ENCODE peak calls at places on chromosomes 1 and 21, in seven cellular contexts. Y, Z, M, D, T, V and A are unnamed samples.

GRCh38 chr1:29474845-29475244 is 238.5 kb downstream of the PTPRU start:
- DNase-seq in Y (no peak), Z (no peak), M (no peak), D (no peak), T (no peak), V (no peak), A (no peak)

GRCh38 chr1:157390646-157391045 is 161.7 kb downstream of the FCRL5 start:
- DNase-seq in Y (no peak), Z (no peak), M (no peak), D (peak; percentile 48), T (peak; percentile 10), V (no peak), A (no peak)

GRCh38 chr1:1461721-1462317 is 9.7 kb upstream of the ATAD3B start:
- DNase-seq in Y (no peak), Z (peak; percentile 53), M (no peak), D (no peak), T (no peak), V (no peak), A (no peak)

GRCh38 chr1:240104662-240105061 is 13.0 kb downstream of the FMN2 start:
- DNase-seq in Y (no peak), Z (no peak), M (no peak), D (peak; percentile 35), T (no peak), V (no peak), A (no peak)

GRCh38 chr21:45022736-45023135 is 51.6 kb upstream of the ADARB1 start:
- DNase-seq in Y (no peak), Z (no peak), M (no peak), D (no peak), T (no peak), V (no peak), A (no peak)

GRCh38 chr21:46060596-46061061 is 37.3 kb upstream of the COL6A2 start:
- DNase-seq in Y (no peak), Z (peak; percentile 56), M (no peak), D (peak; percentile 100), T (peak; percentile 94), V (no peak), A (no peak)

GRCh38 chr21:27104749-27105439 is 138.0 kb upstream of the ADAMTS5 start:
- DNase-seq in Y (no peak), Z (no peak), M (no peak), D (no peak), T (no peak), V (no peak), A (no peak)

GRCh38 chr1:22527555-22528296 is 35.6 kb upstream of the EPHA8 start:
- DNase-seq in Y (peak; percentile 63), Z (no peak), M (no peak), D (no peak), T (no peak), V (peak; percentile 44), A (no peak)

GRCh38 chr1:202237052-202237451 is 43.5 kb downstream of the LGR6 start:
- DNase-seq in Y (peak; percentile 53), Z (peak; percentile 36), M (no peak), D (no peak), T (no peak), V (peak; percentile 75), A (peak; percentile 82)

GRCh38 chr1:193031431-193031830 is 27.7 kb downstream of the UCHL5 start:
- DNase-seq in Y (no peak), Z (no peak), M (no peak), D (peak; percentile 6), T (no peak), V (no peak), A (no peak)

GRCh38 chr1:12436345-12436658 is 181.7 kb downstream of the DHRS3 start:
- DNase-seq in Y (no peak), Z (no peak), M (no peak), D (peak; percentile 7), T (no peak), V (no peak), A (no peak)

GRCh38 chr1:223846668-223847007 is 891 bp upstream of the TP53BP2 start:
- DNase-seq in Y (no peak), Z (peak; percentile 28), M (no peak), D (no peak), T (no peak), V (no peak), A (peak; percentile 33)

GRCh38 chr1:65512383-65512782 is 91.9 kb downstream of the LEPR start:
- DNase-seq in Y (no peak), Z (no peak), M (no peak), D (no peak), T (no peak), V (no peak), A (no peak)

GRCh38 chr1:65965112-65965511 is 172.4 kb downstream of the PDE4B start:
- DNase-seq in Y (no peak), Z (no peak), M (no peak), D (peak; percentile 5), T (no peak), V (no peak), A (no peak)

GRCh38 chr21:16870116-16870515 is 642.7 kb upstream of the CXADR start:
- DNase-seq in Y (no peak), Z (no peak), M (no peak), D (no peak), T (peak; percentile 1), V (no peak), A (no peak)

GRCh38 chr1:210394281-210394798 is 65.6 kb downstream of the HHAT start:
- DNase-seq in Y (no peak), Z (no peak), M (no peak), D (peak; percentile 89), T (no peak), V (no peak), A (no peak)

GRCh38 chr1:107963601-107964396 is 1.2 kb downstream of the VAV3 start:
- DNase-seq in Y (no peak), Z (peak; percentile 34), M (no peak), D (peak; percentile 12), T (no peak), V (peak; percentile 22), A (no peak)

GRCh38 chr1:2888281-2888845 is 86.9 kb upstream of the TTC34 start:
- DNase-seq in Y (no peak), Z (no peak), M (no peak), D (no peak), T (no peak), V (no peak), A (no peak)
- H3K9me3 ChIP-seq in Y (no peaks in the 10 kb centered on the region), Z (no peaks in the 10 kb centered on the region), M (peaks cover 19% of the 10 kb centered on the region), D (peaks cover 1% of the 10 kb centered on the region), T (peaks cover 99% of the 10 kb centered on the region), V (no peaks in the 10 kb centered on the region), A (no peaks in the 10 kb centered on the region)

GRCh38 chr1:41999884-42000283 is 81.2 kb upstream of the HIVEP3 start:
- DNase-seq in Y (no peak), Z (no peak), M (no peak), D (no peak), T (no peak), V (no peak), A (no peak)
- H3K9me3 ChIP-seq in Y (no peaks in the 10 kb centered on the region), Z (no peaks in the 10 kb centered on the region), M (no peaks in the 10 kb centered on the region), D (no peaks in the 10 kb centered on the region), T (no peaks in the 10 kb centered on the region), V (no peaks in the 10 kb centered on the region), A (no peaks in the 10 kb centered on the region)

GRCh38 chr1:2803931-2804627 is 2.6 kb upstream of the TTC34 start:
- DNase-seq in Y (peak; percentile 44), Z (no peak), M (no peak), D (no peak), T (no peak), V (no peak), A (no peak)

GRCh38 chr1:2807678-2808385 is 6.3 kb upstream of the TTC34 start:
- DNase-seq in Y (no peak), Z (no peak), M (no peak), D (no peak), T (no peak), V (no peak), A (no peak)

GRCh38 chr1:2804628-2805351 is 3.3 kb upstream of the TTC34 start:
- DNase-seq in Y (peak; percentile 44), Z (no peak), M (no peak), D (no peak), T (no peak), V (no peak), A (no peak)

GRCh38 chr1:2807036-2807435 is 5.5 kb upstream of the TTC34 start:
- DNase-seq in Y (no peak), Z (no peak), M (no peak), D (no peak), T (no peak), V (no peak), A (no peak)

DNA sequence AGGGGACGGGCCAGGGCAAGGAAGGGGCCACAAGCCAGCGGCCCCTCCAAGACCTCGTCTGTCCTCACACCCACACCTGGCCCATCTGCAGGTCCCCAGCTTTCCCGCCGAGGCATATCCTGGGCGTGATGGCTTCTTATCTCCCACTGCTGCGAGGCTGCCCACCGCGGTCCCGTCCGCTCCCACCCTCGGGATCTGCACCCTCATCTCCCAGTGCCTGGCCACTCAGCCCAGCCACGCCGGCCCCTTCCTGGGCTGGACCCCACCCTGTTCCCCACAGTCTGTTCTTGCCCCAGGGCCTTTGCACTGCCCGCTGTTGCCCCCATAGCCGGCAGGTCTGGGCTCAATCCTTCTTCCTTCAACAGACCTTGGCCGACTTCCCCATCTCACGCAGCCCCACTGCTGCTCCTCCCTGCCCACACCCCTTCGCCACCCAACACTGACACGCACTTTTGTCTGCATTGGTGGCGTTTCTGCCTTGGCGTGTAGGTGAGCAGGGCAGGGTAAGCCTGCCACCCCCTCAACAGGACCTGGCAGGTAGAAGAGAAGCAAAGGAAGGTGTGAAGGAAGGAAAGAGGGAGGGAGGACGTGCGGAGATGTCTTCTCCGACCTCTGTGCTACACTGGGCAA is 4.4 kb upstream of the TTC34 start:
- DNase-seq in Y (peak; percentile 55), Z (no peak), M (no peak), D (no peak), T (no peak), V (no peak), A (no peak)
- H3K9me3 ChIP-seq in Y (no peaks in the 10 kb centered on the region), Z (no peaks in the 10 kb centered on the region), M (peaks cover 6% of the 10 kb centered on the region), D (no peaks in the 10 kb centered on the region), T (peaks cover 99% of the 10 kb centered on the region), V (no peaks in the 10 kb centered on the region), A (no peaks in the 10 kb centered on the region)

GRCh38 chr21:22813201-22813600 is 1815.0 kb downstream of the NCAM2 start:
- DNase-seq in Y (no peak), Z (no peak), M (no peak), D (no peak), T (no peak), V (no peak), A (no peak)
- H3K9me3 ChIP-seq in Y (no peaks in the 10 kb centered on the region), Z (no peaks in the 10 kb centered on the region), M (no peaks in the 10 kb centered on the region), D (no peaks in the 10 kb centered on the region), T (peaks cover 8% of the 10 kb centered on the region), V (no peaks in the 10 kb centered on the region), A (no peaks in the 10 kb centered on the region)

GRCh38 chr1:49199564-49199963 is 422.9 kb upstream of the BEND5 start:
- DNase-seq in Y (no peak), Z (no peak), M (no peak), D (no peak), T (no peak), V (no peak), A (no peak)

GRCh38 chr1:49197081-49197480 is 420.4 kb upstream of the BEND5 start:
- DNase-seq in Y (no peak), Z (no peak), M (no peak), D (peak; percentile 28), T (no peak), V (no peak), A (no peak)

DNA sequence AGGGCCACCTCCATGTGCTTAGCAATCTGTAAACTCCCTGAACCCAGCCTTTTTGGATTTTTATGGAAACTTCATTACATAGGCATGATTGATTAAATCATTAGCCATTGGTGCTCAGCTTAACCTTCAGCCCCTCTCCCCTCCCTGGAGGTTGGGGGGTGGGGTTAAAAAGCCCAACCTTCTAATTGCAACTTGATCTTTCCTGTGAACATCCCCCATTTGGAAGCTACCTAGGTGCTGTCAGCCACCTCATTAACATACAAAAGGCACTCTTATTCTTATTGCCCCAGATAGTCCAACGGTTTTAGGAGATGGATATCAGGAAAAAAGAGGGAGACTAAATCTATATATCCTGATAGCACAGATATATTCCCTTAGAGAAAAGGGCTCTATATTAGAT is 424.0 kb upstream of the BEND5 start:
- DNase-seq in Y (no peak), Z (no peak), M (no peak), D (no peak), T (no peak), V (no peak), A (no peak)
- H3K9me3 ChIP-seq in Y (no peaks in the 10 kb centered on the region), Z (peaks cover 3% of the 10 kb centered on the region), M (no peaks in the 10 kb centered on the region), D (no peaks in the 10 kb centered on the region), T (peaks cover 19% of the 10 kb centered on the region), V (no peaks in the 10 kb centered on the region), A (no peaks in the 10 kb centered on the region)